ENCODE peak calls at places on chromosomes 6 and 20, in eight cellular contexts. Q is neural crest cell, W is cardiac fibroblast, H is AG04450, B is iris pigment epithelial cell, U is fibroblast of the conjunctiva, S is stomach, L is putamen. Z is an unnamed sample.

GRCh38 chr6:10033223-10033829 is 381.5 kb downstream of the TFAP2A start:
- DNase-seq in Q (no peak), W (no peak), H (no peak), B (peak; percentile 26), U (no peak), S (no peak), L (no peak), Z (no peak)

GRCh38 chr20:2804921-2805681 is 4.7 kb upstream of the CPXM1 start:
- DNase-seq in Q (no peak), W (no peak), H (no peak), B (no peak), U (no peak), S (no peak), L (no peak), Z (no peak)

GRCh38 chr6:25303234-25303633 is 24.1 kb downstream of the CARMIL1 start:
- DNase-seq in Q (no peak), W (no peak), H (no peak), B (no peak), U (no peak), S (no peak), L (no peak), Z (no peak)

GRCh38 chr6:89566011-89566775 is 72.4 kb downstream of the LYRM2 start:
- DNase-seq in Q (no peak), W (no peak), H (no peak), B (no peak), U (no peak), S (no peak), L (no peak), Z (no peak)

GRCh38 chr6:88166901-88167624 is 916 bp upstream of the CNR1 start:
- DNase-seq in Q (peak; percentile 16), W (no peak), H (no peak), B (no peak), U (no peak), S (no peak), L (no peak), Z (peak; percentile 16)

GRCh38 chr6:43972915-43973304 is 154.3 kb downstream of the MRPL14 start:
- DNase-seq in Q (no peak), W (peak; percentile 98), H (peak; percentile 80), B (peak; percentile 90), U (peak; percentile 90), S (peak; percentile 81), L (peak; percentile 47), Z (peak; percentile 80)

GRCh38 chr6:166721576-166721975 is 94.5 kb upstream of the RPS6KA2 start:
- DNase-seq in Q (no peak), W (no peak), H (no peak), B (no peak), U (no peak), S (no peak), L (no peak), Z (no peak)

GRCh38 chr6:118468682-118469465 is 79.2 kb upstream of the PLN start:
- DNase-seq in Q (no peak), W (no peak), H (no peak), B (peak; percentile 70), U (no peak), S (no peak), L (no peak), Z (no peak)

GRCh38 chr6:6191476-6191875 is 129.0 kb downstream of the F13A1 start:
- DNase-seq in Q (no peak), W (no peak), H (no peak), B (no peak), U (no peak), S (no peak), L (no peak), Z (no peak)

GRCh38 chr6:15887491-15888461 is 224.9 kb upstream of the DTNBP1 start:
- DNase-seq in Q (no peak), W (no peak), H (no peak), B (no peak), U (no peak), S (no peak), L (no peak), Z (no peak)